ENCODE peak calls at places on chromosomes 11 and 22, in seven cellular contexts. G is coronary artery, F is dorsolateral prefrontal cortex, K is AG09309, R is A549, U is PC-3, L is ovary. Z is an unnamed sample.

GRCh38 chr11:133663135-133663534 is 130.8 kb upstream of the OPCML start:
- DNase-seq in F (no peak), U (no peak), K (no peak), L (no peak), R (no peak), G (no peak), Z (no peak)

GRCh38 chr11:104319396-104319795 is 155.4 kb upstream of the PDGFD start:
- DNase-seq in K (no peak), U (no peak), R (no peak), G (no peak), L (no peak), F (no peak), Z (no peak)

GRCh38 chr22:38316340-38317236 is 645 bp downstream of the CSNK1E start:
- DNase-seq in R (no peak), U (no peak), F (peak), K (no peak), L (peak), G (peak), Z (no peak)

GRCh38 chr22:24071686-24072085 is 60.6 kb downstream of the CABIN1 start:
- DNase-seq in K (no peak), L (no peak), U (no peak), G (peak), F (no peak), R (no peak), Z (no peak)

GRCh38 chr22:46278656-46279645 is 11.1 kb downstream of the TTC38 start:
- DNase-seq in G (no peak), R (no peak), F (no peak), K (no peak), L (peak), U (no peak), Z (no peak)

GRCh38 chr22:30078320-30079311 is 1.6 kb upstream of the HORMAD2 start:
- DNase-seq in G (no peak), L (no peak), R (no peak), F (no peak), K (no peak), U (no peak), Z (no peak)

GRCh38 chr11:60934790-60935605 is 10.7 kb downstream of the TMEM132A start:
- DNase-seq in F (no peak), R (no peak), L (no peak), K (no peak), G (no peak), U (no peak), Z (no peak)

GRCh38 chr22:49827853-49828598 is at the start of gene BRD1:
- DNase-seq in F (no peak), R (no peak), L (peak), K (no peak), U (peak), G (no peak), Z (no peak)

GRCh38 chr22:46220921-46221320 is 29.2 kb downstream of the CDPF1 start:
- DNase-seq in U (no peak), R (no peak), F (no peak), G (no peak), K (no peak), L (no peak), Z (no peak)

GRCh38 chr11:91188484-91188883 is 965.6 kb upstream of the CHORDC1 start:
- DNase-seq in L (no peak), U (no peak), F (no peak), K (no peak), R (no peak), G (no peak), Z (no peak)

GRCh38 chr11:120316880-120317688 is 8.0 kb upstream of the TLCD5 start:
- DNase-seq in L (peak), G (peak), R (no peak), K (no peak), F (no peak), U (peak), Z (no peak)

GRCh38 chr11:109221190-109221589 is 200.8 kb upstream of the C11orf87 start:
- DNase-seq in L (no peak), U (no peak), R (no peak), G (no peak), K (no peak), F (no peak), Z (no peak)

GRCh38 chr22:19265779-19266178 is 25.7 kb downstream of the CLTCL1 start:
- DNase-seq in L (no peak), R (no peak), U (no peak), G (no peak), K (no peak), F (no peak), Z (no peak)

GRCh38 chr11:116607027-116607426 is 165.8 kb downstream of the BUD13 start:
- DNase-seq in F (no peak), U (no peak), R (no peak), G (peak), K (no peak), L (no peak), Z (no peak)

GRCh38 chr22:17811119-17811518 is 36.9 kb upstream of the BID start:
- DNase-seq in R (no peak), F (no peak), G (no peak), L (no peak), U (no peak), K (no peak), Z (no peak)

GRCh38 chr11:116986521-116987105 is 111.6 kb downstream of the SIK3 start:
- DNase-seq in G (no peak), U (peak), R (no peak), F (no peak), L (no peak), K (peak), Z (peak)

GRCh38 chr11:36501236-36501635 is 8.8 kb downstream of the TRAF6 start:
- DNase-seq in U (no peak), K (no peak), L (no peak), G (no peak), F (peak), R (no peak), Z (no peak)

GRCh38 chr11:75815345-75815983 is 454 bp downstream of the UVRAG start:
- DNase-seq in F (no peak), L (no peak), G (peak), K (no peak), R (peak), U (peak), Z (no peak)

GRCh38 chr11:121282886-121283502 is 9.6 kb upstream of the SC5D start:
- DNase-seq in R (no peak), G (no peak), F (no peak), L (no peak), K (no peak), U (no peak), Z (no peak)

GRCh38 chr11:17547932-17548331 is 873 bp downstream of the OTOG start:
- DNase-seq in K (no peak), G (no peak), F (no peak), L (no peak), R (no peak), U (no peak), Z (no peak)

GRCh38 chr11:35992551-35992950 is 48.7 kb downstream of the LDLRAD3 start:
- DNase-seq in U (peak), K (no peak), R (no peak), F (no peak), L (no peak), G (no peak), Z (no peak)

GRCh38 chr11:43577566-43578264 is 102.8 kb upstream of the HSD17B12 start:
- DNase-seq in R (no peak), L (no peak), F (no peak), G (no peak), U (no peak), K (no peak), Z (no peak)

GRCh38 chr11:126547161-126547560 is 191.7 kb downstream of the ST3GAL4 start:
- DNase-seq in U (peak), L (no peak), G (no peak), F (no peak), K (peak), R (no peak), Z (peak)

GRCh38 chr11:441418-442274 is at the start of gene ANO9:
- DNase-seq in K (no peak), G (no peak), F (no peak), R (no peak), U (peak), L (no peak), Z (no peak)
- H3K4me3 ChIP-seq in K (no peak), G (no peak), F (no peak), R (no peak), U (peak), L (peak), Z (no peak)

GRCh38 chr11:62788991-62789390 is 1.8 kb downstream of the TMEM179B start:
- DNase-seq in G (no peak), R (no peak), K (no peak), U (no peak), F (no peak), L (no peak), Z (no peak)
- TF ChIP-seq CTCF in G (no peak), R (no peak), K (no peak), U (peak), F (no peak), L (no peak), Z (no peak)

GRCh38 chr11:124481365-124482323 is 36.1 kb upstream of the OR8B8 start:
- DNase-seq in U (peak), K (no peak), F (no peak), L (no peak), G (no peak), R (peak), Z (peak)
- H3K4me3 ChIP-seq in U (peak), K (peak), F (peak), L (no peak), G (peak), R (peak), Z (peak)

GRCh38 chr22:27487600-27488450 is 313.7 kb downstream of the MN1 start:
- DNase-seq in F (no peak), G (no peak), R (no peak), U (peak), K (no peak), L (no peak), Z (peak)

GRCh38 chr22:27490080-27490479 is 311.5 kb downstream of the MN1 start:
- DNase-seq in F (no peak), G (no peak), R (no peak), L (no peak), K (no peak), U (no peak), Z (no peak)

GRCh38 chr22:27489265-27489675 is 312.3 kb downstream of the MN1 start:
- DNase-seq in U (peak), K (no peak), L (no peak), R (no peak), F (no peak), G (no peak), Z (no peak)

GRCh38 chr22:27485842-27486241 is 315.7 kb downstream of the MN1 start:
- DNase-seq in R (no peak), L (no peak), F (no peak), K (no peak), U (no peak), G (no peak), Z (no peak)

DNA sequence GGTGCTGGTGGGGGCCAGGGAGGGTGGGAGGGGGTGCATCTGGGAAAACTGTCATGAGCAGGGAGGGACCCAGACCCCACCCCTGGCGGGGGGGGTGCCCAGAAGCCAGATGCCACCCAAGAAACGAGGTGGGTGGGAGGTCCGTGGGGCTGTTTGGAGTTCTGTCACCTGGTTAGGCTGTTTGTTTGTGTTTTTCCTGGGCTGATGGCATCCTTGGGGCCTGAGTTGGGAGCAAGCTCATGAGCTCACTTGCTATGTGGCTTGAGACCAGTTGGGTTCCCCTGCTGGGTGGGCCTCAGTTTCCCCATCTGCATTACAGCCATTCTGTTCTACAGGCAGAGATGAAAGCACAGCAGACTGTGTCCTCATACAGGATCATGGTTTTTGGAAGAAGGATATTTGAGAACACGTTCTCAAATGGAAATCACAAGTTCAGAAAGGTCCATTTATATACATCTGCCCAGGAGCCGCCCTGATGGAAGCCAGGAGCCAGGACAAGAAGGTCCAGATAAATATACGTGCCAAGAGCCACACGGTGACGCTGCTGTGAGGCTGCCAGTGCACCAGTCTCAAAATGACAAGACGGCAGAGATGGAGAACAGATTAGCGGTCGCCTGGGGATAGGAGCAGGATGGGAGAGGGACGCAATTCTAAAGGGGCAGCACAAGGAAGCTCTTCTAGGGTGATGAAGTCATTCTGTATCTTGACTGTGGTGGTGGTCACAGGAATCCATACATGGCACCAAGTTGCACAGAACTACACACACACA is 312.9 kb downstream of the MN1 start:
- DNase-seq in K (no peak), U (peak), F (no peak), G (no peak), L (no peak), R (no peak), Z (no peak)
- TF ChIP-seq CTCF in K (no peak), U (no peak), F (no peak), G (no peak), L (no peak), R (no peak), Z (peak)

GRCh38 chr11:65868907-65869306 is 3.7 kb downstream of the EFEMP2 start:
- DNase-seq in U (no peak), L (no peak), R (no peak), K (no peak), G (no peak), F (no peak), Z (no peak)

GRCh38 chr11:65868076-65868667 is 4.4 kb downstream of the EFEMP2 start:
- DNase-seq in F (peak), L (no peak), R (no peak), U (no peak), K (no peak), G (no peak), Z (no peak)

GRCh38 chr11:65870706-65871681 is 1.6 kb downstream of the EFEMP2 start:
- DNase-seq in G (no peak), F (no peak), K (no peak), R (no peak), U (no peak), L (no peak), Z (no peak)

GRCh38 chr11:65870307-65870658 is 2.3 kb downstream of the EFEMP2 start:
- DNase-seq in F (no peak), R (no peak), G (no peak), K (no peak), L (no peak), U (no peak), Z (no peak)

GRCh38 chr11:65869643-65870306 is 2.8 kb downstream of the EFEMP2 start:
- DNase-seq in L (no peak), U (no peak), R (no peak), F (no peak), G (no peak), K (no peak), Z (no peak)
- H3K4me3 ChIP-seq in L (no peak), U (no peak), R (no peak), F (no peak), G (no peak), K (no peak), Z (no peak)